ENCODE peak calls at places on chromosome 22, in nine cellular contexts. One of them, this sample, is unnamed.

GRCh38 chr22:24417901-24418641 is 9.3 kb upstream of the ADORA2A start:
- DNase-seq in foreskin fibroblast: peak
- DNase-seq in tibial nerve: no peak
- DNase-seq in stimulated activated CD4-positive, alpha-beta T cell treated with anti-CD3 and anti-CD28 coated beads, Interleukin-2, amount 100 ng/mL, for 48 hours: no peak
- DNase-seq in erythroblast: no peak
- DNase-seq in frontal cortex: peak
- DNase-seq in nephron progenitor cell: no peak
- DNase-seq in thyroid gland: no peak
- DNase-seq in T-helper 2 cell: no peak
- DNase-seq in this sample: no peak

GRCh38 chr22:40153186-40153585 is 24.5 kb upstream of the TNRC6B start:
- DNase-seq in nephron progenitor cell: peak
- DNase-seq in T-helper 2 cell: no peak
- DNase-seq in stimulated activated CD4-positive, alpha-beta T cell treated with anti-CD3 and anti-CD28 coated beads, Interleukin-2, amount 100 ng/mL, for 48 hours: no peak
- DNase-seq in frontal cortex: no peak
- DNase-seq in tibial nerve: no peak
- DNase-seq in foreskin fibroblast: no peak
- DNase-seq in erythroblast: no peak
- DNase-seq in thyroid gland: no peak
- DNase-seq in this sample: no peak

GRCh38 chr22:21684492-21685163 is 18.8 kb downstream of the PPIL2 start:
- DNase-seq in erythroblast: no peak
- DNase-seq in T-helper 2 cell: no peak
- DNase-seq in stimulated activated CD4-positive, alpha-beta T cell treated with anti-CD3 and anti-CD28 coated beads, Interleukin-2, amount 100 ng/mL, for 48 hours: no peak
- DNase-seq in frontal cortex: no peak
- DNase-seq in foreskin fibroblast: no peak
- DNase-seq in tibial nerve: no peak
- DNase-seq in nephron progenitor cell: no peak
- DNase-seq in thyroid gland: no peak
- DNase-seq in this sample: no peak

GRCh38 chr22:43510226-43511070 is 98.6 kb downstream of the MPPED1 start:
- DNase-seq in thyroid gland: no peak
- DNase-seq in foreskin fibroblast: no peak
- DNase-seq in stimulated activated CD4-positive, alpha-beta T cell treated with anti-CD3 and anti-CD28 coated beads, Interleukin-2, amount 100 ng/mL, for 48 hours: no peak
- DNase-seq in frontal cortex: no peak
- DNase-seq in nephron progenitor cell: no peak
- DNase-seq in erythroblast: no peak
- DNase-seq in T-helper 2 cell: no peak
- DNase-seq in tibial nerve: no peak
- DNase-seq in this sample: no peak

GRCh38 chr22:42856179-42856864 is 751 bp downstream of the ARFGAP3 start:
- DNase-seq in foreskin fibroblast: peak
- DNase-seq in nephron progenitor cell: peak
- DNase-seq in thyroid gland: peak
- DNase-seq in erythroblast: peak
- DNase-seq in tibial nerve: no peak
- DNase-seq in stimulated activated CD4-positive, alpha-beta T cell treated with anti-CD3 and anti-CD28 coated beads, Interleukin-2, amount 100 ng/mL, for 48 hours: peak
- DNase-seq in T-helper 2 cell: peak
- DNase-seq in frontal cortex: peak
- DNase-seq in this sample: peak

GRCh38 chr22:44935724-44936123 is 74.1 kb downstream of the PHF21B start:
- DNase-seq in stimulated activated CD4-positive, alpha-beta T cell treated with anti-CD3 and anti-CD28 coated beads, Interleukin-2, amount 100 ng/mL, for 48 hours: no peak
- DNase-seq in foreskin fibroblast: no peak
- DNase-seq in T-helper 2 cell: no peak
- DNase-seq in frontal cortex: no peak
- DNase-seq in erythroblast: no peak
- DNase-seq in tibial nerve: no peak
- DNase-seq in thyroid gland: no peak
- DNase-seq in nephron progenitor cell: no peak
- DNase-seq in this sample: no peak

GRCh38 chr22:19709063-19709769 is 5.1 kb upstream of the SEPTIN5 start:
- DNase-seq in foreskin fibroblast: no peak
- DNase-seq in T-helper 2 cell: no peak
- DNase-seq in tibial nerve: no peak
- DNase-seq in stimulated activated CD4-positive, alpha-beta T cell treated with anti-CD3 and anti-CD28 coated beads, Interleukin-2, amount 100 ng/mL, for 48 hours: no peak
- DNase-seq in nephron progenitor cell: peak
- DNase-seq in frontal cortex: no peak
- DNase-seq in thyroid gland: no peak
- DNase-seq in erythroblast: no peak
- DNase-seq in this sample: no peak

GRCh38 chr22:47082505-47082904 is 320.1 kb downstream of the TBC1D22A start:
- DNase-seq in thyroid gland: no peak
- DNase-seq in erythroblast: no peak
- DNase-seq in T-helper 2 cell: no peak
- DNase-seq in stimulated activated CD4-positive, alpha-beta T cell treated with anti-CD3 and anti-CD28 coated beads, Interleukin-2, amount 100 ng/mL, for 48 hours: no peak
- DNase-seq in foreskin fibroblast: no peak
- DNase-seq in tibial nerve: no peak
- DNase-seq in frontal cortex: no peak
- DNase-seq in nephron progenitor cell: no peak
- DNase-seq in this sample: no peak

GRCh38 chr22:24153353-24153752 is 27.9 kb upstream of the SUSD2 start:
- DNase-seq in erythroblast: no peak
- DNase-seq in foreskin fibroblast: peak
- DNase-seq in frontal cortex: no peak
- DNase-seq in nephron progenitor cell: no peak
- DNase-seq in T-helper 2 cell: peak
- DNase-seq in thyroid gland: peak
- DNase-seq in tibial nerve: no peak
- DNase-seq in stimulated activated CD4-positive, alpha-beta T cell treated with anti-CD3 and anti-CD28 coated beads, Interleukin-2, amount 100 ng/mL, for 48 hours: no peak
- DNase-seq in this sample: no peak

GRCh38 chr22:22576244-22576988 is 17.4 kb upstream of the PRAME start:
- DNase-seq in nephron progenitor cell: peak
- DNase-seq in tibial nerve: no peak
- DNase-seq in foreskin fibroblast: peak
- DNase-seq in frontal cortex: no peak
- DNase-seq in stimulated activated CD4-positive, alpha-beta T cell treated with anti-CD3 and anti-CD28 coated beads, Interleukin-2, amount 100 ng/mL, for 48 hours: peak
- DNase-seq in erythroblast: peak
- DNase-seq in T-helper 2 cell: no peak
- DNase-seq in thyroid gland: peak
- DNase-seq in this sample: no peak

GRCh38 chr22:36910461-36910860 is 3.0 kb upstream of the CSF2RB start:
- DNase-seq in stimulated activated CD4-positive, alpha-beta T cell treated with anti-CD3 and anti-CD28 coated beads, Interleukin-2, amount 100 ng/mL, for 48 hours: no peak
- DNase-seq in frontal cortex: no peak
- DNase-seq in erythroblast: no peak
- DNase-seq in tibial nerve: no peak
- DNase-seq in T-helper 2 cell: no peak
- DNase-seq in nephron progenitor cell: no peak
- DNase-seq in foreskin fibroblast: no peak
- DNase-seq in thyroid gland: no peak
- DNase-seq in this sample: no peak

GRCh38 chr22:30079952-30080533 is at the start of gene HORMAD2:
- DNase-seq in frontal cortex: no peak
- DNase-seq in stimulated activated CD4-positive, alpha-beta T cell treated with anti-CD3 and anti-CD28 coated beads, Interleukin-2, amount 100 ng/mL, for 48 hours: no peak
- DNase-seq in nephron progenitor cell: peak
- DNase-seq in T-helper 2 cell: no peak
- DNase-seq in foreskin fibroblast: peak
- DNase-seq in erythroblast: no peak
- DNase-seq in tibial nerve: no peak
- DNase-seq in thyroid gland: no peak
- DNase-seq in this sample: no peak

GRCh38 chr22:37852418-37852817 is 3.2 kb downstream of the EIF3L start:
- DNase-seq in erythroblast: no peak
- DNase-seq in frontal cortex: no peak
- DNase-seq in foreskin fibroblast: no peak
- DNase-seq in nephron progenitor cell: no peak
- DNase-seq in thyroid gland: no peak
- DNase-seq in stimulated activated CD4-positive, alpha-beta T cell treated with anti-CD3 and anti-CD28 coated beads, Interleukin-2, amount 100 ng/mL, for 48 hours: no peak
- DNase-seq in tibial nerve: no peak
- DNase-seq in T-helper 2 cell: no peak
- DNase-seq in this sample: no peak

GRCh38 chr22:42910221-42910942 is 53.3 kb upstream of the ARFGAP3 start:
- DNase-seq in thyroid gland: no peak
- DNase-seq in erythroblast: no peak
- DNase-seq in tibial nerve: no peak
- DNase-seq in T-helper 2 cell: no peak
- DNase-seq in nephron progenitor cell: no peak
- DNase-seq in frontal cortex: no peak
- DNase-seq in stimulated activated CD4-positive, alpha-beta T cell treated with anti-CD3 and anti-CD28 coated beads, Interleukin-2, amount 100 ng/mL, for 48 hours: no peak
- DNase-seq in foreskin fibroblast: no peak
- DNase-seq in this sample: no peak

GRCh38 chr22:23060612-23061400 is 9.5 kb upstream of the GNAZ start:
- DNase-seq in stimulated activated CD4-positive, alpha-beta T cell treated with anti-CD3 and anti-CD28 coated beads, Interleukin-2, amount 100 ng/mL, for 48 hours: no peak
- DNase-seq in thyroid gland: no peak
- DNase-seq in foreskin fibroblast: no peak
- DNase-seq in tibial nerve: no peak
- DNase-seq in frontal cortex: no peak
- DNase-seq in nephron progenitor cell: no peak
- DNase-seq in erythroblast: no peak
- DNase-seq in T-helper 2 cell: no peak
- DNase-seq in this sample: peak

GRCh38 chr22:48318575-48319320 is 1508.9 kb downstream of the BRD1 start:
- DNase-seq in thyroid gland: no peak
- DNase-seq in foreskin fibroblast: no peak
- DNase-seq in stimulated activated CD4-positive, alpha-beta T cell treated with anti-CD3 and anti-CD28 coated beads, Interleukin-2, amount 100 ng/mL, for 48 hours: no peak
- DNase-seq in erythroblast: no peak
- DNase-seq in tibial nerve: no peak
- DNase-seq in T-helper 2 cell: no peak
- DNase-seq in nephron progenitor cell: no peak
- DNase-seq in frontal cortex: no peak
- DNase-seq in this sample: peak

GRCh38 chr22:36422287-36423014 is 34.7 kb upstream of the MYH9 start:
- DNase-seq in frontal cortex: no peak
- DNase-seq in T-helper 2 cell: no peak
- DNase-seq in erythroblast: no peak
- DNase-seq in foreskin fibroblast: no peak
- DNase-seq in stimulated activated CD4-positive, alpha-beta T cell treated with anti-CD3 and anti-CD28 coated beads, Interleukin-2, amount 100 ng/mL, for 48 hours: no peak
- DNase-seq in thyroid gland: no peak
- DNase-seq in tibial nerve: no peak
- DNase-seq in nephron progenitor cell: no peak
- DNase-seq in this sample: no peak

GRCh38 chr22:38104084-38104483 is 6.4 kb downstream of the BAIAP2L2 start:
- DNase-seq in foreskin fibroblast: peak
- DNase-seq in thyroid gland: no peak
- DNase-seq in erythroblast: peak
- DNase-seq in T-helper 2 cell: no peak
- DNase-seq in tibial nerve: no peak
- DNase-seq in nephron progenitor cell: no peak
- DNase-seq in frontal cortex: no peak
- DNase-seq in stimulated activated CD4-positive, alpha-beta T cell treated with anti-CD3 and anti-CD28 coated beads, Interleukin-2, amount 100 ng/mL, for 48 hours: no peak
- DNase-seq in this sample: no peak

GRCh38 chr22:48241658-48242057 is 1479.2 kb downstream of the TBC1D22A start:
- DNase-seq in frontal cortex: no peak
- DNase-seq in tibial nerve: no peak
- DNase-seq in foreskin fibroblast: no peak
- DNase-seq in thyroid gland: no peak
- DNase-seq in T-helper 2 cell: no peak
- DNase-seq in stimulated activated CD4-positive, alpha-beta T cell treated with anti-CD3 and anti-CD28 coated beads, Interleukin-2, amount 100 ng/mL, for 48 hours: no peak
- DNase-seq in erythroblast: no peak
- DNase-seq in nephron progenitor cell: no peak
- DNase-seq in this sample: peak

GRCh38 chr22:21681566-21682370 is 16.0 kb downstream of the PPIL2 start:
- DNase-seq in thyroid gland: peak
- DNase-seq in T-helper 2 cell: no peak
- DNase-seq in foreskin fibroblast: no peak
- DNase-seq in tibial nerve: no peak
- DNase-seq in nephron progenitor cell: no peak
- DNase-seq in stimulated activated CD4-positive, alpha-beta T cell treated with anti-CD3 and anti-CD28 coated beads, Interleukin-2, amount 100 ng/mL, for 48 hours: no peak
- DNase-seq in erythroblast: no peak
- DNase-seq in frontal cortex: no peak
- DNase-seq in this sample: no peak

GRCh38 chr22:35315141-35315854 is 15.6 kb downstream of the TOM1 start:
- DNase-seq in stimulated activated CD4-positive, alpha-beta T cell treated with anti-CD3 and anti-CD28 coated beads, Interleukin-2, amount 100 ng/mL, for 48 hours: no peak
- DNase-seq in thyroid gland: peak
- DNase-seq in foreskin fibroblast: no peak
- DNase-seq in tibial nerve: peak
- DNase-seq in frontal cortex: no peak
- DNase-seq in nephron progenitor cell: no peak
- DNase-seq in erythroblast: no peak
- DNase-seq in T-helper 2 cell: no peak
- DNase-seq in this sample: peak

GRCh38 chr22:43481528-43482309 is 69.9 kb downstream of the MPPED1 start:
- DNase-seq in thyroid gland: no peak
- DNase-seq in nephron progenitor cell: no peak
- DNase-seq in T-helper 2 cell: no peak
- DNase-seq in frontal cortex: peak
- DNase-seq in foreskin fibroblast: no peak
- DNase-seq in erythroblast: no peak
- DNase-seq in tibial nerve: no peak
- DNase-seq in stimulated activated CD4-positive, alpha-beta T cell treated with anti-CD3 and anti-CD28 coated beads, Interleukin-2, amount 100 ng/mL, for 48 hours: no peak
- DNase-seq in this sample: no peak

GRCh38 chr22:36010913-36011312 is 17.7 kb downstream of the RBFOX2 start:
- DNase-seq in stimulated activated CD4-positive, alpha-beta T cell treated with anti-CD3 and anti-CD28 coated beads, Interleukin-2, amount 100 ng/mL, for 48 hours: no peak
- DNase-seq in erythroblast: no peak
- DNase-seq in tibial nerve: no peak
- DNase-seq in frontal cortex: no peak
- DNase-seq in nephron progenitor cell: no peak
- DNase-seq in T-helper 2 cell: no peak
- DNase-seq in thyroid gland: no peak
- DNase-seq in foreskin fibroblast: peak
- DNase-seq in this sample: no peak

GRCh38 chr22:46071451-46072029 is 78.8 kb upstream of the PPARA start:
- DNase-seq in nephron progenitor cell: peak
- DNase-seq in T-helper 2 cell: peak
- DNase-seq in erythroblast: no peak
- DNase-seq in foreskin fibroblast: peak
- DNase-seq in tibial nerve: peak
- DNase-seq in thyroid gland: peak
- DNase-seq in stimulated activated CD4-positive, alpha-beta T cell treated with anti-CD3 and anti-CD28 coated beads, Interleukin-2, amount 100 ng/mL, for 48 hours: peak
- DNase-seq in frontal cortex: peak
- DNase-seq in this sample: peak

GRCh38 chr22:36325163-36326031 is 62.4 kb downstream of the MYH9 start:
- DNase-seq in T-helper 2 cell: no peak
- DNase-seq in thyroid gland: peak
- DNase-seq in nephron progenitor cell: no peak
- DNase-seq in tibial nerve: no peak
- DNase-seq in erythroblast: peak
- DNase-seq in frontal cortex: no peak
- DNase-seq in stimulated activated CD4-positive, alpha-beta T cell treated with anti-CD3 and anti-CD28 coated beads, Interleukin-2, amount 100 ng/mL, for 48 hours: no peak
- DNase-seq in foreskin fibroblast: peak
- DNase-seq in this sample: peak

GRCh38 chr22:38071421-38072321 is 12.3 kb downstream of the SLC16A8 start:
- DNase-seq in stimulated activated CD4-positive, alpha-beta T cell treated with anti-CD3 and anti-CD28 coated beads, Interleukin-2, amount 100 ng/mL, for 48 hours: no peak
- DNase-seq in tibial nerve: no peak
- DNase-seq in erythroblast: no peak
- DNase-seq in foreskin fibroblast: no peak
- DNase-seq in T-helper 2 cell: no peak
- DNase-seq in thyroid gland: no peak
- DNase-seq in nephron progenitor cell: no peak
- DNase-seq in frontal cortex: no peak
- DNase-seq in this sample: no peak

GRCh38 chr22:35150163-35151107 is 84.5 kb downstream of the ISX start:
- DNase-seq in tibial nerve: no peak
- DNase-seq in foreskin fibroblast: peak
- DNase-seq in frontal cortex: no peak
- DNase-seq in stimulated activated CD4-positive, alpha-beta T cell treated with anti-CD3 and anti-CD28 coated beads, Interleukin-2, amount 100 ng/mL, for 48 hours: peak
- DNase-seq in T-helper 2 cell: peak
- DNase-seq in nephron progenitor cell: peak
- DNase-seq in erythroblast: peak
- DNase-seq in thyroid gland: peak
- DNase-seq in this sample: no peak

GRCh38 chr22:30718491-30718890 is 23.8 kb downstream of the OSBP2 start:
- DNase-seq in stimulated activated CD4-positive, alpha-beta T cell treated with anti-CD3 and anti-CD28 coated beads, Interleukin-2, amount 100 ng/mL, for 48 hours: no peak
- DNase-seq in foreskin fibroblast: no peak
- DNase-seq in T-helper 2 cell: no peak
- DNase-seq in frontal cortex: no peak
- DNase-seq in thyroid gland: no peak
- DNase-seq in erythroblast: no peak
- DNase-seq in nephron progenitor cell: no peak
- DNase-seq in tibial nerve: no peak
- DNase-seq in this sample: no peak

GRCh38 chr22:38674888-38675287 is 6.9 kb upstream of the TOMM22 start:
- DNase-seq in stimulated activated CD4-positive, alpha-beta T cell treated with anti-CD3 and anti-CD28 coated beads, Interleukin-2, amount 100 ng/mL, for 48 hours: no peak
- DNase-seq in erythroblast: no peak
- DNase-seq in thyroid gland: peak
- DNase-seq in T-helper 2 cell: no peak
- DNase-seq in frontal cortex: no peak
- DNase-seq in nephron progenitor cell: no peak
- DNase-seq in foreskin fibroblast: no peak
- DNase-seq in tibial nerve: no peak
- DNase-seq in this sample: no peak

GRCh38 chr22:41672780-41673509 is 15.7 kb downstream of the SNU13 start:
- DNase-seq in tibial nerve: no peak
- DNase-seq in frontal cortex: no peak
- DNase-seq in erythroblast: peak
- DNase-seq in nephron progenitor cell: no peak
- DNase-seq in stimulated activated CD4-positive, alpha-beta T cell treated with anti-CD3 and anti-CD28 coated beads, Interleukin-2, amount 100 ng/mL, for 48 hours: no peak
- DNase-seq in foreskin fibroblast: peak
- DNase-seq in thyroid gland: no peak
- DNase-seq in T-helper 2 cell: no peak
- DNase-seq in this sample: no peak

GRCh38 chr22:37274380-37274862 is 7.9 kb upstream of the CYTH4 start:
- DNase-seq in frontal cortex: no peak
- DNase-seq in thyroid gland: no peak
- DNase-seq in erythroblast: no peak
- DNase-seq in foreskin fibroblast: no peak
- DNase-seq in T-helper 2 cell: no peak
- DNase-seq in stimulated activated CD4-positive, alpha-beta T cell treated with anti-CD3 and anti-CD28 coated beads, Interleukin-2, amount 100 ng/mL, for 48 hours: no peak
- DNase-seq in nephron progenitor cell: no peak
- DNase-seq in tibial nerve: no peak
- DNase-seq in this sample: peak

This sample was measured in tibial artery.